ENCODE peak calls at places on chromosome 7, in four cellular contexts. One of them, this sample, is unnamed.

GRCh38 chr7:46126901-46127300 is 205.8 kb upstream of the IGFBP3 start:
- DNase-seq in GM23338: no peak
- DNase-seq in cardiac muscle cell: no peak
- DNase-seq in testis: no peak
- DNase-seq in this sample: no peak

GRCh38 chr7:480531-481218 is 39.0 kb downstream of the PDGFA start:
- DNase-seq in GM23338: no peak
- DNase-seq in cardiac muscle cell: peak; percentile 85
- DNase-seq in testis: no peak
- DNase-seq in this sample: no peak

GRCh38 chr7:18020138-18020715 is 7.4 kb downstream of the PRPS1L1 start:
- DNase-seq in GM23338: peak; percentile 37
- DNase-seq in cardiac muscle cell: no peak
- DNase-seq in testis: no peak
- DNase-seq in this sample: no peak

GRCh38 chr7:16627236-16627635 is 18.3 kb downstream of the ANKMY2 start:
- DNase-seq in GM23338: no peak
- DNase-seq in cardiac muscle cell: no peak
- DNase-seq in testis: no peak
- DNase-seq in this sample: no peak

GRCh38 chr7:70093496-70093895 is 495.2 kb downstream of the AUTS2 start:
- DNase-seq in GM23338: no peak
- DNase-seq in cardiac muscle cell: no peak
- DNase-seq in testis: no peak
- DNase-seq in this sample: no peak

GRCh38 chr7:157139142-157140117 is 704 bp downstream of the UBE3C start:
- DNase-seq in GM23338: peak; percentile 64
- DNase-seq in cardiac muscle cell: peak; percentile 68
- DNase-seq in testis: peak; percentile 48
- DNase-seq in this sample: peak; percentile 63

GRCh38 chr7:27164381-27165088 is 802 bp downstream of the HOXA9 start:
- DNase-seq in GM23338: peak; percentile 72
- DNase-seq in cardiac muscle cell: no peak
- DNase-seq in testis: no peak
- DNase-seq in this sample: no peak

GRCh38 chr7:68684246-68684850 is 913.9 kb upstream of the AUTS2 start:
- DNase-seq in GM23338: no peak
- DNase-seq in cardiac muscle cell: no peak
- DNase-seq in testis: peak; percentile 50
- DNase-seq in this sample: no peak

GRCh38 chr7:102415685-102416225 is 17.6 kb upstream of the ORAI2 start:
- DNase-seq in GM23338: no peak
- DNase-seq in cardiac muscle cell: no peak
- DNase-seq in testis: no peak
- DNase-seq in this sample: peak; percentile 36

GRCh38 chr7:83976302-83976701 is 218.3 kb downstream of the SEMA3A start:
- DNase-seq in GM23338: peak; percentile 24
- DNase-seq in cardiac muscle cell: peak; percentile 58
- DNase-seq in testis: no peak
- DNase-seq in this sample: no peak

GRCh38 chr7:70042533-70042932 is 444.3 kb downstream of the AUTS2 start:
- DNase-seq in GM23338: no peak
- DNase-seq in cardiac muscle cell: no peak
- DNase-seq in testis: no peak
- DNase-seq in this sample: no peak

GRCh38 chr7:20597339-20597738 is 18.1 kb upstream of the ABCB5 start:
- DNase-seq in GM23338: no peak
- DNase-seq in cardiac muscle cell: no peak
- DNase-seq in testis: no peak
- DNase-seq in this sample: no peak

GRCh38 chr7:20594023-20594422 is 21.4 kb upstream of the ABCB5 start:
- DNase-seq in GM23338: no peak
- DNase-seq in cardiac muscle cell: no peak
- DNase-seq in testis: peak; percentile 53
- DNase-seq in this sample: no peak

GRCh38 chr7:20595971-20596370 is 19.5 kb upstream of the ABCB5 start:
- DNase-seq in GM23338: no peak
- DNase-seq in cardiac muscle cell: no peak
- DNase-seq in testis: no peak
- DNase-seq in this sample: no peak

GRCh38 chr7:20598479-20599419 is 16.7 kb upstream of the ABCB5 start:
- DNase-seq in GM23338: peak; percentile 75
- DNase-seq in cardiac muscle cell: peak; percentile 64
- DNase-seq in testis: no peak
- DNase-seq in this sample: no peak

DNA sequence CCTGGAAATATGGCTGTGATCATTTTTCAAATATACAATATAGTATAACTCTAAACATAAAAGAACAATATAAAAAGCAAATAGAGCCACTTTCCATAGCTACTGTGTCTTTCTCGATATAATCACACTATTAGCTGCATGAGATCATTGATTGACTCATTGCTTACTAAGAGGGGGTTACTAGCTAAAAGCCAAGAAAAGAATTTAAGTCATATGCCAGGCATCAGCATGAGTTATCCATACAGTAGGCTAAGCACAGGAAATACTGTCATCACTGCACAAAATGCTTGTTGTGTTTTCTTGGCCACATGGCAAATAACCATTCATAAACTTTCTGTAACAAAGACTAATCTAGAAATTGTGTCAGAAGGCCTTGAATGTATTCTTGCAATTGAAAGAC is 18.8 kb upstream of the ABCB5 start:
- DNase-seq in GM23338: no peak
- DNase-seq in cardiac muscle cell: no peak
- DNase-seq in testis: no peak
- DNase-seq in this sample: no peak
- H3K27ac ChIP-seq in GM23338: no peak overlapping the region
- H3K27ac ChIP-seq in cardiac muscle cell: no peak overlapping the region
- H3K27ac ChIP-seq in testis: no peak overlapping the region
- H3K27ac ChIP-seq in this sample: no peak overlapping the region

GRCh38 chr7:74052628-74053027 is 24.7 kb downstream of the ELN start:
- DNase-seq in GM23338: no peak
- DNase-seq in cardiac muscle cell: no peak
- DNase-seq in testis: no peak
- DNase-seq in this sample: no peak

GRCh38 chr7:74051193-74051592 is 23.2 kb downstream of the ELN start:
- DNase-seq in GM23338: no peak
- DNase-seq in cardiac muscle cell: no peak
- DNase-seq in testis: peak; percentile 51
- DNase-seq in this sample: no peak

GRCh38 chr7:74053589-74054186 is 25.7 kb downstream of the ELN start:
- DNase-seq in GM23338: no peak
- DNase-seq in cardiac muscle cell: no peak
- DNase-seq in testis: no peak
- DNase-seq in this sample: no peak

GRCh38 chr7:74049997-74050798 is 22.2 kb downstream of the ELN start:
- DNase-seq in GM23338: no peak
- DNase-seq in cardiac muscle cell: no peak
- DNase-seq in testis: no peak
- DNase-seq in this sample: no peak

GRCh38 chr7:74051629-74052410 is 23.8 kb downstream of the ELN start:
- DNase-seq in GM23338: peak; percentile 88
- DNase-seq in cardiac muscle cell: peak; percentile 34
- DNase-seq in testis: no peak
- DNase-seq in this sample: no peak
- TF ChIP-seq CTCF in GM23338: peak; percentile 40
- TF ChIP-seq CTCF in cardiac muscle cell: peak; percentile 39
- TF ChIP-seq CTCF in testis: no peak
- TF ChIP-seq CTCF in this sample: no peak

GRCh38 chr7:90946711-90947501 is 317.3 kb upstream of the FZD1 start:
- DNase-seq in GM23338: no peak
- DNase-seq in cardiac muscle cell: no peak
- DNase-seq in testis: no peak
- DNase-seq in this sample: no peak
- H3K27me3 ChIP-seq in GM23338: no peaks in the 10 kb centered on the region
- H3K27me3 ChIP-seq in cardiac muscle cell: no peaks in the 10 kb centered on the region
- H3K27me3 ChIP-seq in testis: no peaks in the 10 kb centered on the region
- H3K27me3 ChIP-seq in this sample: no peaks in the 10 kb centered on the region

DNA sequence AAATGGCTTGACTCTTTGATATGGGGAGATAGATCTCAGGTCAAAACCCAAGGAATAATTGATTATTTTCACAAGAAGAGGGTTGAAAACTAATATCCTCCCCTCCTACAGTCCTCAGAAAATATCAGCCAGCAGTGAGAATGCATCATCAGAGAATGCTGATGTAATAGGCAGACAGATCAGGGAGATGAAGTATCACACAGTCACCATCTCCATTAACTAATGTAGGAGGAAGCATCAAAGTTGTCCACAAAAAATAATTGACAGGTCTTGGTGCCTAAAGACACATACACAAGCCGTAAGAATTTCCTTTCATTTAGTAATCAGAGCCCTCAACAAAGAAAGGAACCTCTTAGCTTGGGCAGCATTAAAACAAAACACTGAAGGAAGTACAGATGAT is 82.4 kb downstream of the VWDE start:
- DNase-seq in GM23338: no peak
- DNase-seq in cardiac muscle cell: no peak
- DNase-seq in testis: no peak
- DNase-seq in this sample: no peak
- H3K27ac ChIP-seq in GM23338: no peak overlapping the region
- H3K27ac ChIP-seq in cardiac muscle cell: no peak overlapping the region
- H3K27ac ChIP-seq in testis: no peak overlapping the region
- H3K27ac ChIP-seq in this sample: no peak overlapping the region